ENCODE peak calls at places on chromosomes 13 and 19, in five cellular contexts. Z, U, C, P and G are unnamed samples.

GRCh38 chr13:72541674-72542073 is 185.8 kb downstream of the MZT1 start:
- DNase-seq in U (no peak), C (no peak), P (no peak), Z (no peak), G (no peak)

GRCh38 chr19:54616840-54617560 is 13.3 kb upstream of the LILRB1 start:
- DNase-seq in Z (no peak), C (no peak), U (no peak), P (no peak), G (no peak)

GRCh38 chr19:18377026-18377425 is 8.9 kb upstream of the GDF15 start:
- DNase-seq in C (no peak), P (no peak), U (no peak), Z (no peak), G (no peak)

GRCh38 chr13:110687736-110688135 is 18.2 kb downstream of the CARS2 start:
- DNase-seq in Z (no peak), U (no peak), P (no peak), C (no peak), G (no peak)

GRCh38 chr19:8877854-8878705 is 45.9 kb downstream of the MBD3L1 start:
- DNase-seq in Z (no peak), P (no peak), C (no peak), U (no peak), G (no peak)

GRCh38 chr19:33998739-33999345 is 173.5 kb upstream of the LSM14A start:
- DNase-seq in C (peak; percentile 7), Z (no peak), U (peak; percentile 21), P (no peak), G (no peak)

GRCh38 chr19:41205995-41206394 is 13.0 kb downstream of the CYP2S1 start:
- DNase-seq in Z (no peak), P (no peak), C (no peak), U (peak; percentile 20), G (no peak)

GRCh38 chr13:102777716-102778115 is 4.1 kb upstream of the TEX30 start:
- DNase-seq in Z (no peak), C (no peak), P (no peak), U (no peak), G (no peak)

GRCh38 chr19:47013041-47013517 is 6.6 kb upstream of the NPAS1 start:
- DNase-seq in C (peak; percentile 58), Z (peak; percentile 84), P (no peak), U (peak; percentile 73), G (no peak)

GRCh38 chr19:4624733-4625362 is 14.5 kb upstream of the TNFAIP8L1 start:
- DNase-seq in U (no peak), P (no peak), C (no peak), Z (peak; percentile 48), G (no peak)

GRCh38 chr13:27533155-27533643 is 82.8 kb upstream of the MTIF3 start:
- DNase-seq in P (no peak), C (peak; percentile 69), Z (peak; percentile 91), U (peak; percentile 81), G (no peak)

GRCh38 chr13:112690242-112690943 is 555 bp downstream of the ATP11A start:
- DNase-seq in U (peak; percentile 31), C (peak; percentile 26), Z (peak; percentile 63), P (no peak), G (no peak)

GRCh38 chr19:38093587-38093986 is 130.4 kb downstream of the DPF1 start:
- DNase-seq in P (no peak), C (no peak), U (no peak), Z (no peak), G (no peak)

GRCh38 chr13:51801631-51802099 is 2.3 kb downstream of the DHRS12 start:
- DNase-seq in P (no peak), C (no peak), Z (no peak), U (peak; percentile 38), G (no peak)

GRCh38 chr19:6970478-6970877 is 50.8 kb downstream of the MBD3L2B start:
- DNase-seq in P (no peak), C (no peak), Z (no peak), U (no peak), G (no peak)

GRCh38 chr13:113559061-113559460 is 25.5 kb upstream of the TFDP1 start:
- DNase-seq in Z (no peak), P (no peak), C (no peak), U (no peak), G (no peak)

GRCh38 chr13:46647514-46648065 is 94.6 kb downstream of the LRCH1 start:
- DNase-seq in Z (no peak), P (no peak), U (no peak), C (no peak), G (no peak)

GRCh38 chr13:86601351-86601750 is 802.1 kb upstream of the SLITRK6 start:
- DNase-seq in U (no peak), Z (no peak), P (no peak), C (peak; percentile 58), G (no peak)

GRCh38 chr19:11405846-11406643 is 13.1 kb downstream of the RGL3 start:
- DNase-seq in P (no peak), Z (no peak), U (no peak), C (no peak), G (no peak)

GRCh38 chr19:2326699-2327360 is 1.6 kb downstream of the LSM7 start:
- DNase-seq in Z (no peak), C (no peak), U (no peak), P (no peak), G (no peak)

GRCh38 chr13:112443191-112444000 is 67.2 kb downstream of the SPACA7 start:
- DNase-seq in P (no peak), C (no peak), U (no peak), Z (no peak), G (no peak)

GRCh38 chr13:83780201-83780600 is 102.1 kb downstream of the SLITRK1 start:
- DNase-seq in U (peak; percentile 45), C (peak; percentile 16), Z (peak; percentile 43), P (no peak), G (peak; percentile 1)

GRCh38 chr13:27455331-27455855 is 5.0 kb upstream of the MTIF3 start:
- DNase-seq in C (no peak), Z (no peak), P (no peak), U (peak; percentile 4), G (no peak)

GRCh38 chr13:60411983-60412382 is 15.0 kb downstream of the TDRD3 start:
- DNase-seq in Z (no peak), C (no peak), P (no peak), U (peak; percentile 19), G (no peak)

GRCh38 chr13:67857581-67858310 is 627.6 kb upstream of the PCDH9 start:
- DNase-seq in Z (no peak), U (no peak), C (no peak), P (no peak), G (no peak)

GRCh38 chr13:24323739-24324075 is 14.3 kb downstream of the C1QTNF9 start:
- DNase-seq in U (no peak), C (no peak), Z (no peak), P (no peak), G (no peak)

GRCh38 chr13:24323036-24323738 is 13.8 kb downstream of the C1QTNF9 start:
- DNase-seq in U (no peak), Z (no peak), P (no peak), C (no peak), G (no peak)

GRCh38 chr13:24328145-24328544 is 18.8 kb downstream of the C1QTNF9 start:
- DNase-seq in C (no peak), Z (no peak), P (no peak), U (no peak), G (no peak)
- H3K4me3 ChIP-seq in C (peak overlapping the region; percentile 22), Z (no peak overlapping the region), P (peak overlapping the region; percentile 11), U (no peak overlapping the region), G (no peak overlapping the region)

DNA sequence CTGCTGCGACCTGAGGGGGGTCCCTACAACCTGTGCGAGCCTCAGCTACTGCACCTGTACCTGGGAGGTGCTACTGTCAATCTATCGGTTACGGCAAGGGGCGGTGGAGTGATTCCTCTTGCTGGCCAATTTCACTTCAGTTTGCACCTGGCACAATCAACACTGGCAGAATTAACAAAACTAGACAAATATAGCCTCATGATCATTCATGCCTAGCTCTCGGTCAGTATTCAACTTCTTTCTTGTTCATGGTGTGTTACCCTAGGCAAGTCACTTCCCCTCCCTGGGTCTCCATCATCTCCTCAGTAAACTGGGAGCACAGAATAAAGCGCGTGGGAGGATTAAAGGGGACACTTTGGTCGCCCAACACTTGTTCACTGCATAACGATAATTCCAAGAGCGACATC is 621 bp downstream of the HAUS8 start:
- DNase-seq in P (no peak), C (no peak), U (no peak), Z (no peak), G (no peak)
- TF ChIP-seq CTCF in P (no peak), C (no peak), U (no peak), Z (no peak), G (no peak)

GRCh38 chr19:19459707-19460251 is 54.3 kb downstream of the GATAD2A start:
- DNase-seq in Z (no peak), P (peak; percentile 38), U (peak; percentile 84), C (peak; percentile 60), G (no peak)
- H3K4me3 ChIP-seq in Z (no peak overlapping the region), P (no peak overlapping the region), U (no peak overlapping the region), C (no peak overlapping the region), G (peak overlapping the region; percentile 5)

DNA sequence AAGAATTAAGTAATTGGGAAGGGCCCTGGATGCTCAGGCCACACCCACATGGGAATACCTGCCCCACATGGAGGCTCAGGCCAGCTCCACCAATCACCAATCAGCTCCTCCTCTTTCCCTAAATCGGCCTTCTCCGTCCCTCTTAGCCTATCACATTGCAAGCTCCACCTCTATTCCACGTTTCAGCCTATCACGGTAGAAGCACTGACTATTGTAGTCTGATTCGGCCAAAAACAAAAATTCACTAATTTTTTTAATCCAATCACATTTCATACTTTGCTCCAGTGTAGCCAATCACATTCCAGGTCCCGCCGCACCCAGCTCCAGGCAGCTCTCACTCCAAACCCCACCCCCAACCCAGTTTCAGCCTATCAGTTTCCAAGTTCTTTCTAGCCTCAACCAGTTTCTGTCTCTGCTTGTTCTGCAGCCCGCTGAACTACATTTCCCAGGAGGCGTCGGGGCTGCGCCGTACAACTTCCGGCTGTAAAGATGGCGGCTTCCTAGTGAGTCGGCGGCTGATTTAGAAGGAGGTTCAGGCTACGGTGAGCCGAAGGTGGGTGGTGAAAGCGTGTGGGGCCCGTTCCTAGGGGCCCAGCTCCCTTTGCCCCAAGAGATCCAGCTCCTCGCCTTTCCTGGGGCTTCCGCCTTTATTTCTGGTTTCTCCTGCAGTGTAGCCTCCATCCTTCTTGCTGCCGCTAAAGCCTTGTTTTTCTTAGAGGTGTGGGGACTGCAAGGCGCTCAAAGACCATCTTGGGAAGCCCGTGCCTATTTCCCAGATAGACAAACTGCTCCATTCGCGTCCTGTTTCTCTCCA is at the start of gene BABAM1:
- DNase-seq in C (peak; percentile 99), P (peak; percentile 99), Z (peak; percentile 97), U (peak; percentile 99), G (peak; percentile 100)
- TF ChIP-seq CTCF in C (no peak), P (no peak), Z (no peak), U (no peak), G (no peak)

GRCh38 chr13:98975822-98976261 is 2.0 kb downstream of the DOCK9 start:
- DNase-seq in U (peak; percentile 41), C (peak; percentile 15), Z (no peak), P (no peak), G (no peak)
- H3K4me3 ChIP-seq in U (peak overlapping the region; percentile 14), C (peak overlapping the region; percentile 6), Z (no peak overlapping the region), P (no peak overlapping the region), G (peak overlapping the region; percentile 10)